ENCODE peak calls at places on chromosome 18, in six cellular contexts. S, Q, P, Y, B and C are unnamed samples.
A peak's percentile ranks its signal among the peaks of the same experiment; 100 is the strongest.

GRCh38 chr18:576924-577323 is 3.3 kb upstream of the CETN1 start:
- DNase-seq in Y (no peak), S (no peak), Q (no peak), B (no peak), P (no peak), C (no peak)

GRCh38 chr18:79493211-79493800 is 97.6 kb downstream of the NFATC1 start:
- DNase-seq in Q (no peak), B (no peak), S (no peak), Y (no peak), P (peak; percentile 31), C (peak; percentile 17)

GRCh38 chr18:499351-500229 is 911 bp downstream of the COLEC12 start:
- DNase-seq in P (peak; percentile 61), B (no peak), S (no peak), Q (no peak), Y (peak; percentile 95), C (no peak)

GRCh38 chr18:39037925-39038324 is 1472.3 kb upstream of the CELF4 start:
- DNase-seq in Y (no peak), S (no peak), Q (no peak), B (no peak), P (no peak), C (no peak)

GRCh38 chr18:40841473-40841872 is 1113.6 kb upstream of the PIK3C3 start:
- DNase-seq in Y (peak; percentile 11), Q (no peak), B (no peak), P (no peak), S (no peak), C (no peak)

GRCh38 chr18:54822872-54823845 is 5.1 kb upstream of the RAB27B start:
- DNase-seq in Y (peak; percentile 94), Q (no peak), S (no peak), B (peak; percentile 34), P (no peak), C (no peak)

GRCh38 chr18:74389991-74390390 is 67.1 kb downstream of the DIPK1C start:
- DNase-seq in Y (no peak), S (no peak), B (no peak), P (no peak), Q (peak; percentile 35), C (no peak)

GRCh38 chr18:55920063-55920462 is 332.1 kb upstream of the TCF4 start:
- DNase-seq in B (no peak), Y (no peak), Q (no peak), P (no peak), S (no peak), C (no peak)

GRCh38 chr18:7062236-7062635 is 55.4 kb downstream of the LAMA1 start:
- DNase-seq in Y (no peak), Q (no peak), P (no peak), B (no peak), S (no peak), C (no peak)

GRCh38 chr18:73908323-73908722 is 239.3 kb downstream of the FBXO15 start:
- DNase-seq in S (no peak), P (no peak), B (no peak), Y (peak; percentile 53), Q (no peak), C (no peak)

GRCh38 chr18:22550366-22550765 is 132.7 kb upstream of the CTAGE1 start:
- DNase-seq in B (no peak), Q (no peak), P (no peak), Y (no peak), S (no peak), C (no peak)

GRCh38 chr18:33584845-33585775 is 7.1 kb downstream of the ASXL3 start:
- DNase-seq in P (no peak), S (no peak), Q (no peak), B (no peak), Y (no peak), C (no peak)

GRCh38 chr18:72672364-72673151 is 128.4 kb upstream of the CBLN2 start:
- DNase-seq in Y (peak; percentile 13), S (no peak), B (no peak), Q (no peak), P (no peak), C (no peak)

GRCh38 chr18:23963443-23964185 is 50.9 kb upstream of the TTC39C start:
- DNase-seq in S (no peak), Y (no peak), P (no peak), Q (no peak), B (no peak), C (no peak)

GRCh38 chr18:77130229-77131099 is 2.1 kb downstream of the MBP start:
- DNase-seq in B (no peak), Y (no peak), P (peak; percentile 45), S (peak; percentile 64), Q (no peak), C (no peak)

GRCh38 chr18:217532-218334 is 50.1 kb downstream of the THOC1 start:
- DNase-seq in S (no peak), Q (no peak), B (no peak), P (no peak), Y (no peak), C (no peak)

GRCh38 chr18:29626094-29626493 is 1416.4 kb downstream of the DSC3 start:
- DNase-seq in Q (no peak), B (no peak), S (no peak), Y (no peak), P (no peak), C (no peak)
- TF ChIP-seq CTCF in Q (no peak), B (no peak), S (no peak), Y (no peak), P (no peak), C (no peak)

DNA sequence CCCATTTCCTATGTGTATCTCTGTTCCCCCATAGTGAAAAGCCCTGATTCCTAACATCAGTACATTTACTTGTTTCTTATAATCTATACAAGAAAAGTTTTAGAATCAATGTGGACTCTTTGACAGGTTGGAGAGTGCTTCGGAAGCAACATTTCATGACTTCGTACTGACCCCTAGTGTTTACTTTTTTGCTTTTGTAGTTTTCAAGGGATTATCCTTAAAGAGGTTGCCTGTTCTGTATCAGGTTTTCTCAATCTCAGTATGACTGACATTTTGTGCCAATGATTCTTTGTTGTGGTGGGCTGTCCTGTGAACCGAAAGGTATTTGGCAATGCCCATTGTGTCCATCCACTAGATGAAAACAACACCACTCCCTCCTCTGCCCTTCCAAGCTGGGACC is 43.3 kb upstream of the SERPINB2 start:
- DNase-seq in B (peak; percentile 31), S (no peak), P (no peak), Y (peak; percentile 71), Q (no peak), C (no peak)
- TF ChIP-seq CTCF in B (peak; percentile 58), S (no peak), P (peak; percentile 32), Y (peak; percentile 41), Q (peak; percentile 4), C (no peak)

GRCh38 chr18:69895081-69896047 is 52.3 kb downstream of the CD226 start:
- DNase-seq in Q (no peak), P (no peak), Y (no peak), S (no peak), B (no peak), C (no peak)

GRCh38 chr18:69898241-69898861 is 49.3 kb downstream of the CD226 start:
- DNase-seq in Q (no peak), B (no peak), Y (no peak), P (no peak), S (no peak), C (no peak)

GRCh38 chr18:69900941-69901340 is 46.7 kb downstream of the CD226 start:
- DNase-seq in Q (no peak), Y (no peak), B (no peak), S (no peak), P (no peak), C (no peak)

GRCh38 chr18:69894467-69894866 is 53.2 kb downstream of the CD226 start:
- DNase-seq in B (no peak), P (no peak), Y (no peak), Q (no peak), S (no peak), C (no peak)

GRCh38 chr18:69897397-69898108 is 50.1 kb downstream of the CD226 start:
- DNase-seq in Y (no peak), P (no peak), B (no peak), S (no peak), Q (no peak), C (no peak)
- TF ChIP-seq CTCF in Y (no peak), P (no peak), B (no peak), S (no peak), Q (no peak), C (no peak)

GRCh38 chr18:45636110-45636509 is 20.8 kb downstream of the SLC14A2 start:
- DNase-seq in B (no peak), Q (no peak), S (no peak), Y (no peak), P (no peak), C (no peak)
- TF ChIP-seq CTCF in B (no peak), Q (no peak), S (no peak), Y (no peak), P (no peak), C (no peak)

GRCh38 chr18:9721893-9722515 is 13.9 kb downstream of the RAB31 start:
- DNase-seq in Y (no peak), Q (no peak), S (no peak), B (no peak), P (no peak), C (no peak)

GRCh38 chr18:9720327-9720726 is 12.2 kb downstream of the RAB31 start:
- DNase-seq in S (no peak), Q (no peak), P (no peak), B (no peak), Y (no peak), C (no peak)

GRCh38 chr18:9724797-9725196 is 16.7 kb downstream of the RAB31 start:
- DNase-seq in Q (no peak), S (no peak), B (no peak), Y (no peak), P (no peak), C (no peak)

GRCh38 chr18:9719421-9719981 is 11.4 kb downstream of the RAB31 start:
- DNase-seq in S (no peak), B (peak; percentile 80), P (no peak), Q (peak; percentile 66), Y (peak; percentile 82), C (no peak)

DNA sequence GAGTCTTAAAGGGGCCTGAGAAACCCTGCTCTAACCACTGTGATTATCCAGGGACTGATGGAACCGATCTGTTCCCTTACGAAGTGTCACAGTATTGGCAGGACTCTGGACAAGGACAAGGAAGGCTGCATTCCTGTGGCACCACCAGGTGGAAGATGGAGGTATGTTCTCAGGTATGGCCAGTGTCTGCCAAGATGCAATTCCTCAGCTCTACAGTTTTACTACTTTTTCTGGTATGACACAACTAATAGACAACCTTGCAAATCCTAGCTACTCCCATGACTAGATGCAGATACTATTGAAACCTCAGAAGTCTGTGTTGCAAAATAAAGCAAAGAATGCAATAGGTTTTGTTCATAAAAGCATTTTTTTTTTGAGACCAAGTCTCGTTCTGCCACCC is 14.6 kb downstream of the RAB31 start:
- DNase-seq in B (no peak), Q (no peak), S (no peak), Y (no peak), P (no peak), C (no peak)
- TF ChIP-seq CTCF in B (peak; percentile 45), Q (no peak), S (no peak), Y (no peak), P (peak; percentile 46), C (no peak)

GRCh38 chr18:59994357-59994756 is 94.6 kb downstream of the PMAIP1 start:
- DNase-seq in Q (no peak), S (no peak), B (peak; percentile 16), P (no peak), Y (no peak), C (no peak)
- TF ChIP-seq CTCF in Q (no peak), S (no peak), B (peak; percentile 36), P (no peak), Y (peak; percentile 16), C (no peak)

GRCh38 chr18:62196079-62196478 is 9.0 kb downstream of the RELCH start:
- DNase-seq in P (no peak), B (no peak), S (no peak), Q (no peak), Y (no peak), C (no peak)
- TF ChIP-seq CTCF in P (no peak), B (no peak), S (no peak), Q (no peak), Y (no peak), C (no peak)

GRCh38 chr18:49922228-49922627 is 108.9 kb upstream of the ACAA2 start:
- DNase-seq in P (no peak), Y (no peak), B (no peak), S (no peak), Q (no peak), C (no peak)
- TF ChIP-seq CTCF in P (no peak), Y (no peak), B (no peak), S (no peak), Q (no peak), C (no peak)